ENCODE peak calls at places on chromosomes 16 and 17, in six cellular contexts. One of them, this sample, is unnamed.

GRCh38 chr16:6356881-6357280 is 975.8 kb upstream of the RBFOX1 start:
- DNase-seq in uterus: no peak
- DNase-seq in hypothalamus: no peak
- DNase-seq in kidney glomerular epithelial cell: no peak
- DNase-seq in anterior cingulate cortex: no peak
- DNase-seq in COR-L47: no peak
- DNase-seq in this sample: no peak

GRCh38 chr16:64975821-64976220 is 146.0 kb downstream of the CDH11 start:
- DNase-seq in hypothalamus: no peak
- DNase-seq in anterior cingulate cortex: no peak
- DNase-seq in uterus: no peak
- DNase-seq in kidney glomerular epithelial cell: no peak
- DNase-seq in COR-L47: no peak
- DNase-seq in this sample: no peak

GRCh38 chr16:29304251-29304900 is 102.1 kb downstream of the NPIPB11 start:
- DNase-seq in anterior cingulate cortex: no peak
- DNase-seq in uterus: no peak
- DNase-seq in hypothalamus: no peak
- DNase-seq in COR-L47: no peak
- DNase-seq in kidney glomerular epithelial cell: no peak
- DNase-seq in this sample: no peak

GRCh38 chr16:58628845-58629680 is 563 bp downstream of the CNOT1 start:
- DNase-seq in hypothalamus: peak
- DNase-seq in kidney glomerular epithelial cell: peak
- DNase-seq in anterior cingulate cortex: no peak
- DNase-seq in COR-L47: peak
- DNase-seq in uterus: peak
- DNase-seq in this sample: peak

GRCh38 chr17:56819431-56820145 is 14.1 kb downstream of the C17orf67 start:
- DNase-seq in uterus: peak
- DNase-seq in hypothalamus: peak
- DNase-seq in anterior cingulate cortex: no peak
- DNase-seq in kidney glomerular epithelial cell: peak
- DNase-seq in COR-L47: peak
- DNase-seq in this sample: peak

GRCh38 chr16:74743668-74744299 is 30.8 kb downstream of the FA2H start:
- DNase-seq in COR-L47: peak
- DNase-seq in uterus: no peak
- DNase-seq in kidney glomerular epithelial cell: peak
- DNase-seq in anterior cingulate cortex: no peak
- DNase-seq in hypothalamus: no peak
- DNase-seq in this sample: no peak

GRCh38 chr17:48577946-48578615 is at the start of gene HOXB4:
- DNase-seq in hypothalamus: no peak
- DNase-seq in kidney glomerular epithelial cell: peak
- DNase-seq in uterus: peak
- DNase-seq in COR-L47: peak
- DNase-seq in anterior cingulate cortex: no peak
- DNase-seq in this sample: peak

GRCh38 chr16:83676056-83676455 is 131.7 kb upstream of the HSBP1 start:
- DNase-seq in kidney glomerular epithelial cell: no peak
- DNase-seq in hypothalamus: no peak
- DNase-seq in COR-L47: no peak
- DNase-seq in uterus: no peak
- DNase-seq in anterior cingulate cortex: no peak
- DNase-seq in this sample: no peak

GRCh38 chr17:42891539-42892152 is 9.0 kb upstream of the G6PC1 start:
- DNase-seq in hypothalamus: no peak
- DNase-seq in COR-L47: peak
- DNase-seq in anterior cingulate cortex: no peak
- DNase-seq in uterus: peak
- DNase-seq in kidney glomerular epithelial cell: peak
- DNase-seq in this sample: no peak

GRCh38 chr17:33520404-33521032 is 227.4 kb upstream of the ASIC2 start:
- DNase-seq in uterus: peak
- DNase-seq in COR-L47: no peak
- DNase-seq in hypothalamus: peak
- DNase-seq in anterior cingulate cortex: no peak
- DNase-seq in kidney glomerular epithelial cell: peak
- DNase-seq in this sample: peak

GRCh38 chr17:8900626-8901585 is 33.4 kb upstream of the PIK3R6 start:
- DNase-seq in COR-L47: no peak
- DNase-seq in uterus: no peak
- DNase-seq in anterior cingulate cortex: no peak
- DNase-seq in hypothalamus: no peak
- DNase-seq in kidney glomerular epithelial cell: no peak
- DNase-seq in this sample: no peak

GRCh38 chr17:20852541-20853370 is 190.1 kb downstream of the USP22 start:
- DNase-seq in uterus: peak
- DNase-seq in hypothalamus: no peak
- DNase-seq in anterior cingulate cortex: no peak
- DNase-seq in COR-L47: peak
- DNase-seq in kidney glomerular epithelial cell: no peak
- DNase-seq in this sample: no peak

GRCh38 chr16:14315683-14316320 is 244.7 kb downstream of the MRTFB start:
- DNase-seq in uterus: no peak
- DNase-seq in hypothalamus: no peak
- DNase-seq in COR-L47: no peak
- DNase-seq in anterior cingulate cortex: no peak
- DNase-seq in kidney glomerular epithelial cell: no peak
- DNase-seq in this sample: no peak

GRCh38 chr16:77679901-77680300 is 42.4 kb upstream of the NUDT7 start:
- DNase-seq in COR-L47: no peak
- DNase-seq in hypothalamus: no peak
- DNase-seq in anterior cingulate cortex: no peak
- DNase-seq in kidney glomerular epithelial cell: no peak
- DNase-seq in uterus: no peak
- DNase-seq in this sample: no peak

GRCh38 chr16:86986809-86987487 is 330.2 kb downstream of the C16orf95 start:
- DNase-seq in COR-L47: no peak
- DNase-seq in kidney glomerular epithelial cell: no peak
- DNase-seq in anterior cingulate cortex: no peak
- DNase-seq in uterus: no peak
- DNase-seq in hypothalamus: no peak
- DNase-seq in this sample: no peak

GRCh38 chr17:15910791-15911190 is 34.1 kb upstream of the ADORA2B start:
- DNase-seq in hypothalamus: no peak
- DNase-seq in COR-L47: no peak
- DNase-seq in uterus: no peak
- DNase-seq in kidney glomerular epithelial cell: no peak
- DNase-seq in anterior cingulate cortex: no peak
- DNase-seq in this sample: no peak

GRCh38 chr17:45895304-45895968 is 1.1 kb downstream of the MAPT start:
- DNase-seq in COR-L47: peak
- DNase-seq in hypothalamus: peak
- DNase-seq in uterus: peak
- DNase-seq in kidney glomerular epithelial cell: no peak
- DNase-seq in anterior cingulate cortex: no peak
- DNase-seq in this sample: peak

GRCh38 chr16:67158637-67159600 is 790 bp downstream of the TRADD start:
- DNase-seq in anterior cingulate cortex: no peak
- DNase-seq in uterus: no peak
- DNase-seq in kidney glomerular epithelial cell: no peak
- DNase-seq in hypothalamus: no peak
- DNase-seq in COR-L47: no peak
- DNase-seq in this sample: no peak

GRCh38 chr17:62627904-62628603 is 584 bp downstream of the MRC2 start:
- DNase-seq in COR-L47: no peak
- DNase-seq in kidney glomerular epithelial cell: peak
- DNase-seq in uterus: peak
- DNase-seq in hypothalamus: no peak
- DNase-seq in anterior cingulate cortex: no peak
- DNase-seq in this sample: peak

GRCh38 chr16:50285406-50286003 is 19.2 kb downstream of the ADCY7 start:
- DNase-seq in hypothalamus: no peak
- DNase-seq in anterior cingulate cortex: no peak
- DNase-seq in COR-L47: no peak
- DNase-seq in uterus: no peak
- DNase-seq in kidney glomerular epithelial cell: no peak
- DNase-seq in this sample: no peak

GRCh38 chr17:74566132-74566753 is 1.1 kb downstream of the CD300H start:
- DNase-seq in anterior cingulate cortex: no peak
- DNase-seq in uterus: no peak
- DNase-seq in COR-L47: peak
- DNase-seq in kidney glomerular epithelial cell: no peak
- DNase-seq in hypothalamus: no peak
- DNase-seq in this sample: peak

GRCh38 chr17:33267279-33267790 is 25.8 kb downstream of the ASIC2 start:
- DNase-seq in kidney glomerular epithelial cell: peak
- DNase-seq in uterus: no peak
- DNase-seq in hypothalamus: no peak
- DNase-seq in anterior cingulate cortex: no peak
- DNase-seq in COR-L47: no peak
- DNase-seq in this sample: peak

GRCh38 chr17:10757067-10757466 is 27.2 kb upstream of the TMEM220 start:
- DNase-seq in kidney glomerular epithelial cell: no peak
- DNase-seq in COR-L47: no peak
- DNase-seq in hypothalamus: no peak
- DNase-seq in uterus: no peak
- DNase-seq in anterior cingulate cortex: no peak
- DNase-seq in this sample: no peak

GRCh38 chr16:49183911-49184310 is 97.7 kb downstream of the CBLN1 start:
- DNase-seq in anterior cingulate cortex: no peak
- DNase-seq in hypothalamus: no peak
- DNase-seq in uterus: no peak
- DNase-seq in kidney glomerular epithelial cell: peak
- DNase-seq in COR-L47: peak
- DNase-seq in this sample: no peak

GRCh38 chr16:55035037-55035436 is 104.4 kb downstream of the IRX5 start:
- DNase-seq in kidney glomerular epithelial cell: no peak
- DNase-seq in COR-L47: peak
- DNase-seq in hypothalamus: no peak
- DNase-seq in anterior cingulate cortex: no peak
- DNase-seq in uterus: no peak
- DNase-seq in this sample: no peak

GRCh38 chr16:11016993-11017392 is 72.6 kb downstream of the CLEC16A start:
- DNase-seq in anterior cingulate cortex: no peak
- DNase-seq in kidney glomerular epithelial cell: no peak
- DNase-seq in uterus: peak
- DNase-seq in COR-L47: no peak
- DNase-seq in hypothalamus: peak
- DNase-seq in this sample: peak

GRCh38 chr16:55264949-55265348 is 59.1 kb upstream of the IRX6 start:
- DNase-seq in uterus: no peak
- DNase-seq in COR-L47: no peak
- DNase-seq in kidney glomerular epithelial cell: no peak
- DNase-seq in anterior cingulate cortex: no peak
- DNase-seq in hypothalamus: no peak
- DNase-seq in this sample: no peak

GRCh38 chr17:62057696-62058095 is 7.4 kb downstream of the MED13 start:
- DNase-seq in anterior cingulate cortex: no peak
- DNase-seq in hypothalamus: no peak
- DNase-seq in kidney glomerular epithelial cell: no peak
- DNase-seq in COR-L47: no peak
- DNase-seq in uterus: no peak
- DNase-seq in this sample: no peak

GRCh38 chr16:50165473-50165872 is 12.4 kb downstream of the TENT4B start:
- DNase-seq in kidney glomerular epithelial cell: no peak
- DNase-seq in anterior cingulate cortex: no peak
- DNase-seq in uterus: no peak
- DNase-seq in hypothalamus: no peak
- DNase-seq in COR-L47: no peak
- DNase-seq in this sample: no peak

GRCh38 chr16:4700380-4700996 is 7.1 kb downstream of the NUDT16L1 start:
- DNase-seq in hypothalamus: no peak
- DNase-seq in uterus: no peak
- DNase-seq in anterior cingulate cortex: no peak
- DNase-seq in COR-L47: no peak
- DNase-seq in kidney glomerular epithelial cell: no peak
- DNase-seq in this sample: no peak

GRCh38 chr16:87131996-87132345 is 185.2 kb downstream of the C16orf95 start:
- DNase-seq in anterior cingulate cortex: no peak
- DNase-seq in COR-L47: no peak
- DNase-seq in kidney glomerular epithelial cell: no peak
- DNase-seq in hypothalamus: no peak
- DNase-seq in uterus: no peak
- DNase-seq in this sample: no peak

GRCh38 chr17:59292174-59292523 is 39.3 kb upstream of the YPEL2 start:
- DNase-seq in anterior cingulate cortex: no peak
- DNase-seq in COR-L47: no peak
- DNase-seq in kidney glomerular epithelial cell: no peak
- DNase-seq in hypothalamus: no peak
- DNase-seq in uterus: no peak
- DNase-seq in this sample: peak

GRCh38 chr17:43351686-43352085 is 47.1 kb upstream of the ARL4D start:
- DNase-seq in kidney glomerular epithelial cell: no peak
- DNase-seq in anterior cingulate cortex: no peak
- DNase-seq in hypothalamus: no peak
- DNase-seq in COR-L47: no peak
- DNase-seq in uterus: no peak
- DNase-seq in this sample: no peak